ENCODE peak calls at places on chromosome 9, in four cellular contexts. L is GM12878, F is K562, Z is H1. I is an unnamed sample.

GRCh38 chr9:91857831-91858669 is 92.0 kb downstream of the ROR2 start:
- DNase-seq in L (no peak), F (no peak), Z (no peak), I (no peak)

GRCh38 chr9:78091736-78092135 is 60.1 kb upstream of the GNAQ start:
- DNase-seq in L (no peak), F (no peak), Z (no peak), I (no peak)

GRCh38 chr9:128004011-128004604 is 23.3 kb upstream of the EEIG1 start:
- DNase-seq in L (no peak), F (peak), Z (no peak), I (no peak)

GRCh38 chr9:27192291-27192960 is 83.4 kb downstream of the TEK start:
- DNase-seq in L (no peak), F (no peak), Z (no peak), I (no peak)

GRCh38 chr9:70563437-70564204 is 149.2 kb upstream of the KLF9 start:
- DNase-seq in L (peak), F (no peak), Z (no peak), I (peak)

GRCh38 chr9:120935383-120935857 is 8.8 kb upstream of the TRAF1 start:
- DNase-seq in L (no peak), F (peak), Z (no peak), I (no peak)

GRCh38 chr9:98080346-98080745 is 23.8 kb downstream of the NANS start:
- DNase-seq in L (no peak), F (no peak), Z (no peak), I (no peak)

GRCh38 chr9:105930007-105930627 is 235.8 kb downstream of the TMEM38B start:
- DNase-seq in L (no peak), F (no peak), Z (no peak), I (no peak)

GRCh38 chr9:84340535-84340934 is at the start of gene SLC28A3:
- DNase-seq in L (no peak), F (no peak), Z (no peak), I (no peak)

GRCh38 chr9:131275332-131276106 is 791 bp downstream of the FAM78A start:
- DNase-seq in L (no peak), F (peak), Z (no peak), I (no peak)

GRCh38 chr9:122124528-122124927 is 31.4 kb upstream of the TTLL11 start:
- DNase-seq in L (no peak), F (no peak), Z (no peak), I (no peak)

GRCh38 chr9:112669326-112669725 is 48.6 kb downstream of the INIP start:
- DNase-seq in L (no peak), F (no peak), Z (no peak), I (no peak)

GRCh38 chr9:35727676-35728040 is 4.3 kb downstream of the TLN1 start:
- DNase-seq in L (no peak), F (peak), Z (no peak), I (no peak)
- TF ChIP-seq POLR2AphosphoS5 in L (no peak), F (peak), Z (no peak), I (no peak)

GRCh38 chr9:72858089-72858912 is 94.6 kb downstream of the ALDH1A1 start:
- DNase-seq in L (no peak), F (peak), Z (no peak), I (no peak)
- TF ChIP-seq TAF1 in L (no peak), F (no peak), Z (no peak), I (no peak)

GRCh38 chr9:76607730-76608475 is 148.9 kb downstream of the GCNT1 start:
- DNase-seq in L (no peak), F (no peak), Z (no peak), I (no peak)
- TF ChIP-seq POLR2AphosphoS5 in L (no peak), F (no peak), Z (no peak), I (no peak)

GRCh38 chr9:125763373-125763772 is 16.2 kb downstream of the PBX3 start:
- DNase-seq in L (no peak), F (no peak), Z (no peak), I (no peak)
- TF ChIP-seq TAF1 in L (no peak), F (no peak), Z (no peak), I (no peak)

GRCh38 chr9:116287721-116288120 is 134.1 kb downstream of the PAPPA start:
- DNase-seq in L (no peak), F (no peak), Z (no peak), I (no peak)
- TF ChIP-seq POLR2AphosphoS5 in L (no peak), F (no peak), Z (no peak), I (no peak)

GRCh38 chr9:19615036-19615435 is 173.8 kb downstream of the SLC24A2 start:
- DNase-seq in L (no peak), F (no peak), Z (no peak), I (no peak)
- TF ChIP-seq TAF1 in L (no peak), F (no peak), Z (no peak), I (no peak)

GRCh38 chr9:107333363-107333762 is 50.3 kb downstream of the RAD23B start:
- DNase-seq in L (no peak), F (no peak), Z (no peak), I (no peak)
- TF ChIP-seq POLR2AphosphoS5 in L (peak), F (peak), Z (peak), I (peak)

DNA sequence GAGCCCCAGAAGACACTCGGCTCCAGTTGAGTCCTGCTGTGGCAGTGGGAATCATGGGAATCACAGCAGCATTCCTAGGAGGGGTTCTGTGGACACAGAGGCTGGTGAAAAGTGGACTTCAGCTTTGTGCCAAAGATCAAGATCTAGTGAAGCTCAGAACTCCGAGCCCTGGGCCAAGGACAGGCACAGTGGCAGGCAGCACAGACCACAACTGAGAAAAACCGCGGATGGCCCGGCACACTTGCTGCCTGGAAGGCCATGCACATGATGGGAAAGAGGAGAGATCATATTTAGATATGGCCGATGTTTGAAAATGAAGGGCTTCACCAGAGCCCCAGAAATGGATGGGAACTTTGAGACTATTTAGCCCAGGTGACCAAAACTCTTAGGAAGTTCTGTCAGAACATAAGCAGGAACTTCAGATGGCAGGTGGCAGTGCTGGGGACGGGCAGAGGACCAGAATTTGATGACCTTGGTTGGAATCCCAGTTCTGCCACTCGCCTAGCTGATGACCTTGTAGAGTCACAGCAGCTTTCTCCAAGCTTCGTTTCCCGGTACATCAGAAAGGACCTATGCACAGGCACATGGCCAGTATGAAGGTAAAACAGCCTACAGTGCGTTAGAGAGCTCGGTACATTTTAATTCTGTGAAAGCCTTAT is 18.0 kb downstream of the BARHL1 start:
- DNase-seq in L (no peak), F (no peak), Z (no peak), I (no peak)
- TF ChIP-seq TAF1 in L (no peak), F (no peak), Z (no peak), I (no peak)

GRCh38 chr9:75890541-75891276 is at the start of gene PCSK5:
- DNase-seq in L (no peak), F (peak), Z (peak), I (peak)

GRCh38 chr9:75891277-75892167 is 1.0 kb downstream of the PCSK5 start:
- DNase-seq in L (no peak), F (no peak), Z (no peak), I (peak)

GRCh38 chr9:75892168-75892901 is 1.9 kb downstream of the PCSK5 start:
- DNase-seq in L (no peak), F (no peak), Z (no peak), I (no peak)

GRCh38 chr9:75889577-75889976 is 896 bp upstream of the PCSK5 start:
- DNase-seq in L (no peak), F (no peak), Z (no peak), I (no peak)

GRCh38 chr9:75889977-75890540 is 414 bp upstream of the PCSK5 start:
- DNase-seq in L (no peak), F (no peak), Z (no peak), I (no peak)
- TF ChIP-seq POLR2AphosphoS5 in L (no peak), F (no peak), Z (no peak), I (no peak)